ENCODE peak calls at places on chromosomes 5 and 9, in four cellular contexts. T, C, N and Z are unnamed samples.

GRCh38 chr5:15026944-15027343 is 155.4 kb upstream of the ANKH start:
- DNase-seq in T (no peak), C (no peak), N (no peak), Z (no peak)

GRCh38 chr9:123225995-123226394 is 42.4 kb downstream of the STRBP start:
- DNase-seq in N (no peak), C (peak), T (no peak), Z (no peak)

GRCh38 chr5:62689599-62690368 is 111.2 kb downstream of the LRRC70 start:
- DNase-seq in C (peak), N (no peak), T (no peak), Z (no peak)

GRCh38 chr5:124742983-124743533 is 3.4 kb downstream of the ZNF608 start:
- DNase-seq in T (peak), C (peak), N (peak), Z (no peak)

GRCh38 chr5:75089662-75090061 is 37.3 kb upstream of the GCNT4 start:
- DNase-seq in C (no peak), N (no peak), T (no peak), Z (no peak)

GRCh38 chr5:153831976-153832375 is 206.7 kb downstream of the FAM114A2 start:
- DNase-seq in T (no peak), C (peak), N (no peak), Z (peak)

GRCh38 chr5:14268236-14268701 is 125.1 kb downstream of the TRIO start:
- DNase-seq in C (peak), N (no peak), T (no peak), Z (no peak)

GRCh38 chr9:38200431-38200830 is 131.4 kb upstream of the SHB start:
- DNase-seq in T (no peak), N (no peak), C (no peak), Z (no peak)

GRCh38 chr5:17157916-17158529 is 59.4 kb upstream of the BASP1 start:
- DNase-seq in T (no peak), N (no peak), C (peak), Z (no peak)

GRCh38 chr9:128845186-128845931 is 15.8 kb upstream of the SPOUT1 start:
- DNase-seq in T (peak), N (no peak), C (no peak), Z (no peak)
- TF ChIP-seq CTCF in T (no peak), N (no peak), C (no peak), Z (no peak)

DNA sequence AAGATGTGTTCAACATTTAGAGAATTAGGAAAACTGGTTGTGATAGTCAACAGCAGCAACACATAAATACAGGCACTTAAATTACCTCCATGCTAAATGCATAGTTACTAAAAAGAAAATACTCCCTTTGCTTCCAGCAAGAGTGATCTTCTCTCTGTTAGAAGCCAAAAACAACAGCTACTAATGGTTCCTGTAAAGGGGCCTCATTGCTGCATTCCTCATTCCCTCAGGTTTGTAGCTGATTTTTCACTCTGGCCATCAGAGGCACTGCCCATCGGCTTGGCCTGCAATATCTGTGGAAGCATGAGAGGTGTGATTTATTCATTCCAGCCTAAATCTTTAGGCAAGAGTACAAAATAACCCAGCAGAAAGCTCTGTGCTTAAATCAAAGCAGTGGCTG is 466.0 kb upstream of the ADAMTS16 start:
- DNase-seq in T (no peak), C (no peak), N (no peak), Z (no peak)
- H3K4me3 ChIP-seq in T (no peak), C (no peak), N (no peak), Z (no peak)

GRCh38 chr5:90866915-90867715 is 308.5 kb downstream of the ADGRV1 start:
- DNase-seq in T (no peak), C (no peak), N (no peak), Z (no peak)
- TF ChIP-seq CTCF in T (no peak), C (no peak), N (no peak), Z (no peak)

GRCh38 chr5:139470821-139471300 is at the start of gene SMIM33:
- DNase-seq in N (no peak), C (no peak), T (no peak), Z (no peak)
- H3K4me3 ChIP-seq in N (no peak), C (no peak), T (no peak), Z (no peak)

DNA sequence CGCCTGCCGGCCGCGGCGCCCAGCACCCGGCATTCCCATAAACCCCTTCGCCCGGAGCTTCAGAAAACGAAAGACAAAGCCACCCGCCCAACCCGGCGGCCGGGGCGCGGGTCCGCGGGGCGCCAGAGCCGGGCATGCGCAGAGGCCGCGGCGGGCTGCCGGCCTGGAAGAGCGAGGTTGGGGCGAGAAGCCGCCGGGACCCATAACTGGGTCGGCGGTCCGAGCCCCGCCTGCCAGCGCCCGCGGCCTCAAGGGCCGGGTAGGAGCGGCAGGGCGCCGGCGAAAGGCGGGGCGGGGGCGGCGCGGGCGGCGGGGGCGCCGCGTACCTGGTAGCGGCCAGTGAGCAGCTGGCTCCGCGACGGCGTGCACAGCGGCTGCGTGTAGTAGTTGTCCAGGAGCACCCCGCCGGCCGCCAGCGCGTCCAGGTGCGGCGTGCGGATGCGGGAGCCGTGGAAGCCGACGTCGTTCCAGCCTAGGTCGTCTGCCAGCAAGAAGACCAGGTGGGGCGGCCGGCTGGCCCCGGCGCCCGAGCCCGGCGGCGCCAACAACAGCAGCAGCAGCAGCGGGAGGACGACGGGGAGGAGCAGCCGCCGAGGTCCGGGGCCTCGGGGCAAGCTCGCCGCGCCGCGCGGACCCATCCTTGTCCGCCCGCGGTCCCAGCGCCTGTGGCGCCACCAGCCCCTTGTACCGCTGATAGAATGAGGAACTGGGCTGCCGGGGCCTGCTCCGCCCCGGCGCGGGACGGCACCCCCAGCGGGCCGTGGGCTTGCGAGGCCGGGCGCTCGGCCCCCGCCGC is at the start of gene ARSB:
- DNase-seq in C (peak), N (peak), T (peak), Z (peak)
- TF ChIP-seq CTCF in C (peak), N (no peak), T (no peak), Z (peak)

GRCh38 chr5:79687911-79688310 is 1.7 kb upstream of the CMYA5 start:
- DNase-seq in C (no peak), N (no peak), T (no peak), Z (no peak)

GRCh38 chr5:79686799-79687198 is 2.8 kb upstream of the CMYA5 start:
- DNase-seq in C (no peak), T (no peak), N (no peak), Z (no peak)

GRCh38 chr5:79691007-79691406 is 1.4 kb downstream of the CMYA5 start:
- DNase-seq in N (no peak), T (no peak), C (no peak), Z (no peak)

GRCh38 chr5:79692586-79692985 is 3.0 kb downstream of the CMYA5 start:
- DNase-seq in C (peak), N (no peak), T (no peak), Z (no peak)

DNA sequence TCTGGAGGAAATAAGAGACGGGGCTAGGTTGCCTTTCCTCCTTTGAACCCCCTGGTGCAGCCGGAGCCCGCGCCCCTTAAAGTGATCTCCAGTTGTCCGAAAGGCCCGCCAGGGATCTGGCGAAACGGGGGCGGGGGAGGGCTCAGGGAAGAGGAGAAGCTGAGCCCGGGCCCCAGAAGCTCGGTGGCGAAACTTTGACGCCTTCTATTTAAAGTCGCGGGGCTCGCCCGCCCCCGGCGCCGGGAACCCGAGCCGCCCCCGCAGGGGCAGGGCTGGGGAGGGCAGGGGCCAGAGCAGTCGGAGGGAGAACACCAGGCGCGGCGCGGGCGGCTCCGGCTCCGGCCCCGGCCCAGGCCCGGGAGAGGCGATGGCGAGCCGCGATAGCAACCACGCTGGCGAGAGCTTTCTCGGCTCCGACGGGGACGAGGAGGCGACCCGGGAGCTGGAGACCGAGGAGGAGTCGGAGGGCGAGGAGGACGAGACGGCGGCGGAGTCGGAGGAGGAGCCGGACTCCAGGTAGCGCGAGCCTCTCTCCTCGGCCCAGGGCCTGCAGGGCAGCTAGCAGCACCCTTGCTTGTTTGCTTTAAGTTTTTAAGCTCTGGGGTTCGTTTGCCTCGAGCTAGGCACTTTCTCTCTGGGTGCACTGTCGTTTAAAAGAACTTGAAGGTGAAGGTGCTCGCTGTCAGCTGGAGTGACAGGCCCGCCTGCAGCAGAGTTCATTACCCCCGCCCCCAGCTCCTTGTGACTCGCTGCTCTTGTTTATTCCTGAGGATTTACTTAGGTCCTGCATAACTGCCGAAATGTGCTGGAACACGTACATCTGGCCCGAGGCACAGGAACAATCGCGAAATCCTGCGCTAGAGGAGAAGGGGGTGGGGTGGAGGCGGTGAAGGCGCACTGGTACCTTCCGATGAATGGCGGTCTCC is at the start of gene CMYA5:
- DNase-seq in N (no peak), C (no peak), T (peak), Z (no peak)
- H3K4me3 ChIP-seq in N (no peak), C (no peak), T (peak), Z (no peak)